ENCODE peak calls at places on chromosomes 5 and 9, in nine cellular contexts. J is SK-N-SH, V is HCT116, Q is H1, R is endothelial cell of umbilical vein, O is Panc1, L is HepG2, P is breast epithelium, H is sigmoid colon. T is an unnamed sample.

GRCh38 chr9:22117511-22118388 is 108.6 kb upstream of the CDKN2B start:
- DNase-seq in V (no peak), J (no peak), P (no peak), H (no peak), O (no peak), R (peak; percentile 97), L (peak; percentile 57), Q (no peak), T (no peak)

GRCh38 chr9:98929096-98929495 is 14.6 kb upstream of the COL15A1 start:
- DNase-seq in O (no peak), P (no peak), V (no peak), J (no peak), L (no peak), Q (no peak), H (no peak), R (no peak), T (no peak)

GRCh38 chr5:181054138-181054537 is 14.1 kb downstream of the BTNL9 start:
- DNase-seq in L (no peak), P (no peak), Q (no peak), O (no peak), V (no peak), R (no peak), J (no peak), H (no peak), T (no peak)

GRCh38 chr5:142320851-142321560 is 3.8 kb downstream of the SPRY4 start:
- DNase-seq in L (no peak), H (no peak), P (no peak), Q (no peak), J (peak; percentile 52), O (no peak), V (no peak), R (peak; percentile 20), T (no peak)

GRCh38 chr9:87527211-87527916 is 29.7 kb downstream of the DAPK1 start:
- DNase-seq in P (no peak), O (no peak), Q (no peak), J (no peak), H (no peak), R (no peak), L (no peak), V (no peak), T (peak; percentile 60)

GRCh38 chr9:72292874-72293607 is 72.0 kb downstream of the ZFAND5 start:
- DNase-seq in J (no peak), P (no peak), V (no peak), L (no peak), R (peak; percentile 40), H (no peak), Q (no peak), O (peak; percentile 18), T (no peak)

GRCh38 chr9:136058152-136058483 is 37.0 kb downstream of the NACC2 start:
- DNase-seq in L (no peak), Q (no peak), R (no peak), P (no peak), H (no peak), J (peak; percentile 14), V (no peak), O (no peak), T (no peak)

GRCh38 chr5:68343421-68343826 is 127.9 kb downstream of the PIK3R1 start:
- DNase-seq in Q (no peak), L (no peak), R (peak; percentile 61), V (no peak), H (peak; percentile 76), P (peak; percentile 27), J (no peak), O (no peak), T (no peak)

GRCh38 chr5:96297290-96297689 is 135.8 kb downstream of the PCSK1 start:
- DNase-seq in O (no peak), P (no peak), L (peak; percentile 40), Q (no peak), H (peak; percentile 64), V (no peak), R (no peak), J (peak; percentile 30), T (no peak)

GRCh38 chr9:14173730-14174129 is 140.2 kb downstream of the NFIB start:
- DNase-seq in O (no peak), V (no peak), J (peak; percentile 6), Q (no peak), P (no peak), H (no peak), L (no peak), R (no peak), T (no peak)

GRCh38 chr9:92707530-92707929 is 37.6 kb upstream of the IPPK start:
- DNase-seq in J (no peak), O (no peak), H (no peak), Q (no peak), R (peak; percentile 38), V (no peak), P (no peak), L (no peak), T (no peak)

GRCh38 chr5:74567351-74567870 is 73.1 kb downstream of the ENC1 start:
- DNase-seq in O (no peak), Q (no peak), P (no peak), V (no peak), J (no peak), H (no peak), R (no peak), L (no peak), T (no peak)

GRCh38 chr5:74575741-74576538 is 64.6 kb downstream of the ENC1 start:
- DNase-seq in V (no peak), O (peak; percentile 66), Q (no peak), H (no peak), J (no peak), L (no peak), R (peak; percentile 89), P (no peak), T (no peak)

GRCh38 chr5:74570250-74570649 is 70.3 kb downstream of the ENC1 start:
- DNase-seq in L (no peak), V (no peak), J (no peak), Q (no peak), P (no peak), R (no peak), O (no peak), H (no peak), T (no peak)
- TF ChIP-seq POLR2AphosphoS5 in L (no peak), V (no peak), J (no peak), Q (no peak), P (no peak), R (no peak), O (no peak), H (no peak), T (no peak)

GRCh38 chr5:2196989-2197531 is 314.3 kb upstream of the IRX4 start:
- DNase-seq in O (no peak), Q (no peak), L (no peak), V (no peak), J (no peak), P (no peak), H (no peak), R (no peak), T (no peak)

GRCh38 chr5:2193142-2193922 is 310.6 kb upstream of the IRX4 start:
- DNase-seq in J (no peak), R (no peak), Q (no peak), P (no peak), L (no peak), H (no peak), O (no peak), V (no peak), T (no peak)

GRCh38 chr5:2193923-2194555 is 311.3 kb upstream of the IRX4 start:
- DNase-seq in P (no peak), O (no peak), Q (no peak), H (no peak), V (no peak), R (no peak), L (no peak), J (no peak), T (no peak)

GRCh38 chr5:2194949-2195348 is 312.2 kb upstream of the IRX4 start:
- DNase-seq in P (no peak), Q (no peak), L (no peak), O (no peak), V (no peak), H (no peak), R (no peak), J (no peak), T (no peak)

DNA sequence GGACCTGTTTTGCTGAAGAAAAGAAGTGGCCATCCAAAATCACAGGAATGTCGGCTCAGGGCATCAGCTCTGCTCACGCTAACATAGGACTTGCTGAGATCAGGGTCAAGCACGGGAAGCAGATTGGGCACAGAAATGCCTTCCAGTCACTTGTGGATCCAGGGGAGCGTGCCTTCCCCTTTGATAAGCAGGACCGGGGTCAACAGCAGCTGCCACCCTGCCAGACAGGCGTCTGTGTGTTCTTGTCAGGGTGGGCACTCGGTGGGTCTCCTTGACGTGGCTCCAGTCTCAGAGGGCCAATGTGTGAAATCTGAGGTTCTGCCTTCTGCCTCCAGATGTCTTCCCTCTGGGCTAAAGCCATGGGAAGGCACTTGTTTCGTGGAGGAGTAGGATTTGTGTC is 313.7 kb upstream of the IRX4 start:
- DNase-seq in H (no peak), Q (no peak), R (no peak), L (no peak), V (no peak), P (no peak), J (no peak), O (no peak), T (no peak)
- H3K9me3 ChIP-seq in H (no peaks in the 10 kb centered on the region), Q (peaks cover 12% of the 10 kb centered on the region), R (peaks cover 7% of the 10 kb centered on the region), L (peaks cover 9% of the 10 kb centered on the region), V (no peaks in the 10 kb centered on the region), P (peaks cover 5% of the 10 kb centered on the region), J (no peaks in the 10 kb centered on the region), O (no peaks in the 10 kb centered on the region), T (peaks cover 10% of the 10 kb centered on the region)

DNA sequence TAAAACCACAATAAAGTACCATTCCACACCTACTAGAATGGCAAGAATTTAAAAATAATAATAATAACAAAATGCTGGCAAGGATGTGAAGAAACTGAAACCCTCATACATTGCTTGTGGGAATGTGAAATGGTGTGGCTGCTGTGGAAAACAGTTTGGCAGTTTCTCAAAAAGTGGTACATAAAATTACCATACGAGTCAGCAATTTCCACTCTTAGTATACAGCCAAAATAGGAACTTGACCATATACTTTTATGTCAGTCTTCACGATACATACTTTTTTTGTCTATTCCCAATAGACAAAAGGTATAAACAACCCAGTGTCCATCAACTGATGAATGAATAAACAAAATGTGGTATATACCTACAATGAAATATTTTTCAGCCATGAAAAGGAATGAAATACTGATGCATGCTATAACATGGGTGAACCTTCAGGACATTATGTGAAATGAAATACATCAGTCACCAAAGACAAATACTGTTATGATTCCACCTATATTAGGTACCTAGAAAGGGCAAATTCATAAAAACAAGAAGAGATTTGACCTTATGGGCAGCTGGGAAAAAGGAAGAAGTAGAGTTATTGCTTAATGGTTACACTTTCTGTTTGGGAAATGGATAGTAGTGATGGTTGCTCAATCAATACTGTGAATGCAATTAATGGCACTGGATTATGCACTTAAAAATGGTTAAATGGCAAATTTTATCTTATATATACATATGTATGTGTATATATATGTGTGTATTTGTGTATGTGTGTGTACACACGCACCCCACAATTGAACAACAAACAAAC is 15.4 kb downstream of the FKBP15 start:
- DNase-seq in H (no peak), O (no peak), V (no peak), Q (no peak), P (no peak), R (no peak), J (no peak), L (no peak), T (no peak)
- H3K27ac ChIP-seq in H (no peak overlapping the region), O (no peak overlapping the region), V (no peak overlapping the region), Q (no peak overlapping the region), P (no peak overlapping the region), R (no peak overlapping the region), J (no peak overlapping the region), L (no peak overlapping the region), T (no peak overlapping the region)

DNA sequence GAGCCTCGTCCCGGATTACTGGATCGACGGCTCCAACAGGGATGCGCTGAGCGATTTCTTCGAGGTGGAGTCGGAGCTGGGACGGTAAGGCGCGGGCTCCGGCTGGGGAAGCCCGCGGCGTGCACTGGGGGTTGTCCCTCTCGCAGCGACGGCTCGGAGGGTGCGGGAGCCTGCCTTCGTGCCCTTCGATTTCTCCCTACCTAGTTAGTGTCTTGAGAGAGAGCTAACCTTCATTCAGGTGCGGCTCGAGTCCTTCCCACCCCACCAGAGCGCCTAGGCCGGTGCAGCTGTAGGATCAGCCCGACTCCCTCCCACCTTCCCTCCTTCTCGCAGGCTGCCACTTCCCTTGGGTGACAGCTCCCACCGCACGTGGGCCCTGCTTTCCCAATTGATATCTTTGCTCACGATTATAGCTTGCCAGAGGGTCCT is 391 bp downstream of the CAMK4 start:
- DNase-seq in J (no peak), R (peak; percentile 7), L (no peak), P (no peak), V (no peak), O (no peak), Q (no peak), H (no peak), T (no peak)
- TF ChIP-seq POLR2AphosphoS5 in J (no peak), R (no peak), L (no peak), P (no peak), V (no peak), O (no peak), Q (no peak), H (no peak), T (no peak)